ENCODE peak calls at places on chromosome 15, in four cellular contexts. R, I, Q and Y are unnamed samples.

GRCh38 chr15:87401986-87402385 is 854.6 kb downstream of the NTRK3 start:
- DNase-seq in R (no peak), I (no peak), Q (no peak), Y (no peak)

GRCh38 chr15:98551936-98552562 is 96.3 kb upstream of the IGF1R start:
- DNase-seq in R (no peak), I (no peak), Q (no peak), Y (no peak)

GRCh38 chr15:77017091-77017660 is 22.2 kb downstream of the PSTPIP1 start:
- DNase-seq in R (no peak), I (no peak), Q (no peak), Y (no peak)

GRCh38 chr15:42035362-42035761 is 14.5 kb upstream of the PLA2G4E start:
- DNase-seq in R (peak; percentile 56), I (no peak), Q (no peak), Y (peak; percentile 51)

GRCh38 chr15:62624541-62625399 is 417.8 kb upstream of the TPM1 start:
- DNase-seq in R (peak; percentile 64), I (no peak), Q (no peak), Y (peak; percentile 81)

GRCh38 chr15:99708563-99708962 is 24.7 kb downstream of the LYSMD4 start:
- DNase-seq in R (peak; percentile 95), I (no peak), Q (no peak), Y (peak; percentile 94)

GRCh38 chr15:33104276-33104675 is 90.2 kb downstream of the FMN1 start:
- DNase-seq in R (peak; percentile 87), I (no peak), Q (no peak), Y (peak; percentile 90)

GRCh38 chr15:78671626-78672211 is 30.7 kb upstream of the CHRNB4 start:
- DNase-seq in R (no peak), I (no peak), Q (no peak), Y (no peak)

GRCh38 chr15:88704791-88705768 is 66.3 kb downstream of the ISG20 start:
- DNase-seq in R (peak; percentile 58), I (no peak), Q (no peak), Y (no peak)